ENCODE peak calls at places on chromosomes 5 and 9, in nine cellular contexts. F is NCI-H774; J is heart left ventricle; K is hypothalamus; V is stimulated activated CD8-positive, alpha-beta memory T cell treated with anti-CD3 and anti-CD28 coated beads, Interleukin-15, amount 100 ng/mL, for 24 hours; A is activated CD4-positive, alpha-beta T cell treated with anti-CD3 and anti-CD28 coated beads for 36 hours; N is Caki2; E is ascending aorta; Y is RWPE1. B is an unnamed sample.

GRCh38 chr9:79057576-79057975 is 514.2 kb upstream of the TLE4 start:
- DNase-seq in F (no peak), N (no peak), J (no peak), K (no peak), Y (no peak), E (no peak), V (no peak), A (no peak), B (no peak)

GRCh38 chr5:178519155-178519554 is 71.0 kb downstream of the COL23A1 start:
- DNase-seq in E (no peak), K (no peak), F (no peak), J (no peak), N (no peak), A (no peak), Y (no peak), V (no peak), B (no peak)

GRCh38 chr5:143347698-143348344 is 55.7 kb downstream of the NR3C1 start:
- DNase-seq in J (no peak), A (no peak), E (no peak), V (no peak), K (no peak), Y (no peak), N (no peak), F (no peak), B (no peak)

GRCh38 chr5:66171349-66172344 is 27.5 kb downstream of the SREK1 start:
- DNase-seq in E (no peak), K (no peak), N (peak; percentile 8), F (peak; percentile 19), Y (peak; percentile 51), A (peak; percentile 61), V (no peak), J (no peak), B (no peak)

GRCh38 chr5:66436721-66437120 is 159.5 kb upstream of the MAST4 start:
- DNase-seq in A (peak; percentile 15), J (no peak), E (no peak), K (no peak), F (no peak), Y (peak; percentile 13), N (no peak), V (no peak), B (no peak)

GRCh38 chr9:137218754-137219271 is 3.2 kb downstream of the RNF208 start:
- DNase-seq in A (no peak), J (no peak), V (no peak), K (no peak), Y (no peak), N (peak; percentile 73), F (no peak), E (no peak), B (no peak)

GRCh38 chr5:172546196-172546595 is 91.9 kb upstream of the SH3PXD2B start:
- DNase-seq in A (no peak), F (no peak), J (peak; percentile 35), Y (no peak), K (no peak), N (no peak), E (no peak), V (no peak), B (no peak)

GRCh38 chr9:88932766-88933165 is 58.5 kb upstream of the S1PR3 start:
- DNase-seq in V (no peak), F (peak; percentile 32), A (no peak), E (no peak), N (no peak), Y (no peak), K (no peak), J (no peak), B (no peak)

GRCh38 chr9:112921549-112921948 is 30.9 kb upstream of the SLC46A2 start:
- DNase-seq in A (no peak), J (no peak), V (no peak), E (no peak), K (no peak), N (no peak), F (no peak), Y (peak; percentile 29), B (no peak)

GRCh38 chr5:175383350-175383749 is 60.6 kb downstream of the DRD1 start:
- DNase-seq in K (peak; percentile 10), E (no peak), J (no peak), A (no peak), Y (no peak), F (peak; percentile 91), N (peak; percentile 44), V (no peak), B (no peak)

GRCh38 chr5:174292348-174292747 is 246.8 kb downstream of the NSG2 start:
- DNase-seq in Y (no peak), K (no peak), F (no peak), N (no peak), E (no peak), V (no peak), J (no peak), A (no peak), B (no peak)

GRCh38 chr9:92767078-92768054 is 2.7 kb upstream of the BICD2 start:
- DNase-seq in Y (no peak), V (no peak), E (peak; percentile 56), F (no peak), N (no peak), A (no peak), K (no peak), J (no peak), B (no peak)

GRCh38 chr9:110601098-110601497 is 21.6 kb upstream of the SVEP1 start:
- DNase-seq in N (no peak), F (no peak), J (no peak), K (no peak), Y (no peak), E (no peak), V (no peak), A (no peak), B (no peak)

GRCh38 chr5:38650540-38651275 is 94.3 kb upstream of the LIFR start:
- DNase-seq in Y (no peak), E (no peak), J (no peak), A (peak; percentile 7), K (no peak), V (no peak), N (peak; percentile 43), F (no peak), B (no peak)

GRCh38 chr9:76868897-76869296 is 37.0 kb downstream of the PRUNE2 start:
- DNase-seq in E (no peak), F (peak; percentile 71), V (no peak), Y (peak; percentile 6), K (no peak), N (no peak), A (no peak), J (no peak), B (no peak)